ENCODE peak calls at places on chromosomes 5 and 9, in six cellular contexts. One of them, this sample, is unnamed.

GRCh38 chr9:91207889-91208651 is 153.6 kb downstream of the AUH start:
- DNase-seq in GM03348: peak
- DNase-seq in GM04504: no peak
- DNase-seq in activated CD4-positive, CD25-positive, alpha-beta regulatory T cell: no peak
- DNase-seq in HFFc6: no peak
- DNase-seq in fibroblast of pulmonary artery: peak
- DNase-seq in this sample: no peak

GRCh38 chr9:16431666-16432065 is 438.8 kb downstream of the BNC2 start:
- DNase-seq in activated CD4-positive, CD25-positive, alpha-beta regulatory T cell: no peak
- DNase-seq in GM04504: no peak
- DNase-seq in HFFc6: no peak
- DNase-seq in fibroblast of pulmonary artery: no peak
- DNase-seq in GM03348: no peak
- DNase-seq in this sample: no peak

GRCh38 chr9:135591491-135592330 is 30.2 kb downstream of the PAEP start:
- DNase-seq in GM03348: peak
- DNase-seq in fibroblast of pulmonary artery: no peak
- DNase-seq in HFFc6: no peak
- DNase-seq in activated CD4-positive, CD25-positive, alpha-beta regulatory T cell: no peak
- DNase-seq in GM04504: no peak
- DNase-seq in this sample: no peak

GRCh38 chr9:114339130-114339908 is 9.7 kb downstream of the ORM2 start:
- DNase-seq in HFFc6: peak
- DNase-seq in fibroblast of pulmonary artery: peak
- DNase-seq in activated CD4-positive, CD25-positive, alpha-beta regulatory T cell: peak
- DNase-seq in GM03348: peak
- DNase-seq in GM04504: peak
- DNase-seq in this sample: no peak

GRCh38 chr5:178114325-178115135 is 1.2 kb downstream of the N4BP3 start:
- DNase-seq in GM04504: no peak
- DNase-seq in HFFc6: no peak
- DNase-seq in GM03348: no peak
- DNase-seq in fibroblast of pulmonary artery: no peak
- DNase-seq in activated CD4-positive, CD25-positive, alpha-beta regulatory T cell: no peak
- DNase-seq in this sample: no peak

GRCh38 chr5:139091439-139092156 is 106.6 kb downstream of the SIL1 start:
- DNase-seq in GM03348: no peak
- DNase-seq in HFFc6: no peak
- DNase-seq in activated CD4-positive, CD25-positive, alpha-beta regulatory T cell: no peak
- DNase-seq in GM04504: no peak
- DNase-seq in fibroblast of pulmonary artery: peak
- DNase-seq in this sample: no peak

GRCh38 chr9:127388856-127389238 is 8.1 kb upstream of the SLC2A8 start:
- DNase-seq in fibroblast of pulmonary artery: peak
- DNase-seq in GM04504: no peak
- DNase-seq in HFFc6: no peak
- DNase-seq in GM03348: no peak
- DNase-seq in activated CD4-positive, CD25-positive, alpha-beta regulatory T cell: no peak
- DNase-seq in this sample: no peak

GRCh38 chr9:16344343-16344742 is 526.1 kb downstream of the BNC2 start:
- DNase-seq in HFFc6: peak
- DNase-seq in fibroblast of pulmonary artery: peak
- DNase-seq in GM04504: peak
- DNase-seq in GM03348: peak
- DNase-seq in activated CD4-positive, CD25-positive, alpha-beta regulatory T cell: no peak
- DNase-seq in this sample: peak

GRCh38 chr5:52139888-52140580 is 647.7 kb upstream of the ITGA1 start:
- DNase-seq in fibroblast of pulmonary artery: no peak
- DNase-seq in GM03348: no peak
- DNase-seq in HFFc6: no peak
- DNase-seq in GM04504: no peak
- DNase-seq in activated CD4-positive, CD25-positive, alpha-beta regulatory T cell: no peak
- DNase-seq in this sample: no peak

GRCh38 chr9:135130266-135130976 is 43.0 kb downstream of the OLFM1 start:
- DNase-seq in fibroblast of pulmonary artery: peak
- DNase-seq in activated CD4-positive, CD25-positive, alpha-beta regulatory T cell: no peak
- DNase-seq in GM04504: no peak
- DNase-seq in HFFc6: no peak
- DNase-seq in GM03348: no peak
- DNase-seq in this sample: no peak

GRCh38 chr5:440413-441180 is 2.4 kb upstream of the EXOC3 start:
- DNase-seq in GM03348: no peak
- DNase-seq in HFFc6: no peak
- DNase-seq in activated CD4-positive, CD25-positive, alpha-beta regulatory T cell: no peak
- DNase-seq in fibroblast of pulmonary artery: no peak
- DNase-seq in GM04504: no peak
- DNase-seq in this sample: no peak

This sample was measured in amniotic stem cell.